ENCODE peak calls at places on chromosomes 12 and 14, in four cellular contexts. P is dorsolateral prefrontal cortex, K is mammary epithelial cell, N is tibial nerve. W is an unnamed sample.

GRCh38 chr14:55241673-55242072 is 29.5 kb upstream of the FBXO34 start:
- DNase-seq in P (no peak), N (no peak), K (no peak), W (no peak)

GRCh38 chr12:102518871-102519270 is 38.5 kb upstream of the IGF1 start:
- DNase-seq in P (no peak), N (no peak), K (no peak), W (no peak)

GRCh38 chr12:47527816-47528215 is 178.0 kb downstream of the RPAP3 start:
- DNase-seq in K (no peak), P (no peak), N (no peak), W (no peak)

GRCh38 chr14:101808020-101808641 is 46.6 kb downstream of the PPP2R5C start:
- DNase-seq in K (no peak), P (no peak), N (no peak), W (no peak)

GRCh38 chr14:100717371-100717770 is 9.3 kb upstream of the DLK1 start:
- DNase-seq in P (no peak), K (no peak), N (no peak), W (no peak)

GRCh38 chr14:81302613-81303012 is 81.9 kb upstream of the GTF2A1 start:
- DNase-seq in K (no peak), N (no peak), P (no peak), W (no peak)

GRCh38 chr12:62328296-62328921 is 68.2 kb downstream of the USP15 start:
- DNase-seq in P (no peak), N (no peak), K (no peak), W (no peak)

GRCh38 chr14:99574099-99574880 is 29.7 kb downstream of the CCDC85C start:
- DNase-seq in K (no peak), N (no peak), P (no peak), W (peak; percentile 95)

GRCh38 chr14:91063119-91063518 is 2.7 kb upstream of the RPS6KA5 start:
- DNase-seq in N (no peak), K (peak; percentile 19), P (no peak), W (no peak)

GRCh38 chr12:26701604-26702215 is 131.3 kb downstream of the ITPR2 start:
- DNase-seq in P (no peak), N (peak; percentile 30), K (peak; percentile 31), W (no peak)

GRCh38 chr12:57226588-57227314 is 2.8 kb upstream of the SHMT2 start:
- DNase-seq in K (no peak), N (no peak), P (no peak), W (no peak)

GRCh38 chr12:47017041-47017713 is 62.2 kb upstream of the PCED1B start:
- DNase-seq in P (no peak), N (no peak), K (no peak), W (peak; percentile 81)

GRCh38 chr14:29930283-29930682 is 2.6 kb upstream of the PRKD1 start:
- DNase-seq in P (no peak), K (no peak), N (no peak), W (peak; percentile 36)

GRCh38 chr14:70563869-70564268 is 29.1 kb upstream of the ADAM20 start:
- DNase-seq in K (no peak), N (no peak), P (no peak), W (no peak)

GRCh38 chr14:106459971-106460730 is 933.8 kb downstream of the TMEM121 start:
- DNase-seq in P (no peak), N (no peak), K (no peak), W (no peak)

GRCh38 chr12:8603858-8604257 is 8.8 kb downstream of the AICDA start:
- DNase-seq in N (no peak), P (no peak), K (no peak), W (no peak)

GRCh38 chr14:99250636-99251208 is 21.3 kb downstream of the BCL11B start:
- DNase-seq in K (no peak), P (no peak), N (no peak), W (no peak)

GRCh38 chr12:10369557-10370150 is 20.2 kb downstream of the KLRK1 start:
- DNase-seq in K (no peak), N (no peak), P (no peak), W (no peak)
- H3K27ac ChIP-seq in K (no peak overlapping the region), N (peak overlapping the region; percentile 97), P (no peak overlapping the region), W (no peak overlapping the region)

GRCh38 chr12:104707179-104707578 is 250.4 kb downstream of the CHST11 start:
- DNase-seq in N (no peak), P (no peak), K (no peak), W (no peak)
- H3K27ac ChIP-seq in N (no peak overlapping the region), P (no peak overlapping the region), K (no peak overlapping the region), W (no peak overlapping the region)

DNA sequence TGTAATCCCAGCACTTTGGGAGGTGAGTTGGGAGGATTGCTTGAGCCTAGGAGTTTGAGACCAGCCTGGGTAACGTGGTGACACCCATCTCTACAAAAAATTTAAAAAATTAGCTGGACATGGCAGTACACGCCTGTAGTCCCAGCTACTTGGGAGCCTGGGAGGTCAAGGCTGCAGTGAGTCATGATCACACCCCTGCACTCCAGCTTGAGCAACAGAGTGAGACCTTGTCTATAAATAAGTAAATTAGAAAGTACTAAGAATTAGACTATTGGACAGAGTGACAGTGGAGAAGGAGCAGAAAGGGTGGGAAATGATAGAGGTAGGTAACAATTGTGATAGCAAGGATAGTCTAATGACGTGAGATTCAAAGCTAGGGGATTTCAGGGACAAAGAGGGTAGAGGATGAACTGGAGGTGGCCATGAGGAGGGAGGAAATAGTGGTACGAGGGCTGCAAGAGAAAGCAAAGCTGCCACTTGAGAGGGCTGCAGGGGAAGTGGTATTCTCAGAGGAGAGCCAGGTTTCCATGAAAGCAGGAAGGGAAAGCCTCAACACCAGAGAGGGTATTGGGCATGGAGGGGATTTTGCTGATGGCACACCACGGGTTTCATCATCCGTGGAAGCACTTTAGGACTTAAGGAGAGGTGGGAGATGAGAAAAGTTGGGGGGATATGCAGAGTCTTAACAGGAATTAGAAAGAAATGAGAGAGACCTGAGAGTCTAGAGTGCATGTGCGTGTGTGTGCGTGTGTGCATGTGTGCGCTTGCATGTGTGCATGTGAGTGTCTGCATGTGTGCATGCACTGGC is 85.6 kb downstream of the SYNE2 start:
- DNase-seq in K (peak; percentile 63), N (no peak), P (no peak), W (no peak)
- H3K27ac ChIP-seq in K (no peak overlapping the region), N (no peak overlapping the region), P (no peak overlapping the region), W (no peak overlapping the region)

GRCh38 chr12:124737772-124738635 is 125.7 kb downstream of the SCARB1 start:
- DNase-seq in N (no peak), K (no peak), P (no peak), W (no peak)
- H3K27ac ChIP-seq in N (no peak overlapping the region), K (no peak overlapping the region), P (no peak overlapping the region), W (peak overlapping the region; percentile 81)

DNA sequence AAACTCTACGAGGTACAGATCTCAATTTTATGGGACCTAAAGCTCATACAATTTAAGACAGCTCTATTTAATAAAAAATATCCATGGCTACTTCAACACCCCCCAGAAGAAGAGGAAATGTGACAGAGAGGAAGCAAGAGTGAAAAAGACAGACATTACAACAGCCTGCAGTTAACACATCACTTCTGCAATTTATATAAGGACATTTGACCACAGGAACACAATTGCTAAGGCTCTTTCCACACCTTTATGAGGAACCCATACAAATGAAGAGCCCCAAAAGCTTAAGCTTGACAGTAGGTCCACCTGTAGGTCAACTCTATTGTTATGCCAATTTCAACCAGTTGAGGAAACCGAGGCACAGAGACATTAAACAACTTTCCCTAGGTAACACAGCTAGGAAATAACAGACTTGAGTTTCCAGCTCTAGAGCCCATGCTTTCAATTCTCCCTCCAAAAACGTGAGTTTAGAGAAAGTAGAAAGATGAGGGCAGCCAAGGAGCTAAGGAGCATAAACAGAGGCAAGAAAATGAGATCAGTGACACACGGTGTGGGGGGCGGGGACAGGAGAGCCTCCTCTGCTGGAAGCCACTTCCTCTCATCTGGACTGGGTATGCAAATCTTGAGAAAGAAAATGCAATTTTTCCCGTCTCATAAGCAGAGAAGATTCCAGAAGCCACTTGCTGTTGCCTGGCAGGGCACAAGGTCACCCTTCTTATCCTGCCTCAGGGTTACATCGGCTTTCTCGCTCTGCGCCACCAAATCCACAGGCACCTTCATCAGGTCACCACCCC is 5.8 kb downstream of the OR10P1 start:
- DNase-seq in N (no peak), K (no peak), P (no peak), W (no peak)
- H3K27ac ChIP-seq in N (peak overlapping the region; percentile 60), K (no peak overlapping the region), P (no peak overlapping the region), W (no peak overlapping the region)

DNA sequence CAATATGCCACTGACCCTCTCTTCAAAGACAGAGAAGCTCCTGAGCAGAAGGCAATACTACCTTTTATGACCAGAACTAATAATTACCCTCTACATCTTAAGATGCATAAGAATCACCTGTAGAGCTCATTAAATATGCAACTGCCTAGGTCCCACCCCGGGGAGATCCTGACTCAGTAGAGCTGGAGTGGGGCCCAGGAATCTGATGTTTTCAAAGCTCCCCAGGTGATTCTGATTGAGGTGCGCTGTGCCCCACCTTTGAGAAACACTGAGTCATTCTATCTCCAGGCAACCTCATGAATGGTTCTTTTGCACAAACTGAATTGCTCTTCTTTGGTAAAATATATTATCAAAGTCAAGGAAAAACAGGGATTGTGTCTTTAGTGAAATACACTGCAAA is 149.3 kb upstream of the BMP4 start:
- DNase-seq in K (peak; percentile 95), P (no peak), N (no peak), W (no peak)
- H3K27ac ChIP-seq in K (peak overlapping the region; percentile 99), P (no peak overlapping the region), N (peak overlapping the region; percentile 67), W (no peak overlapping the region)

DNA sequence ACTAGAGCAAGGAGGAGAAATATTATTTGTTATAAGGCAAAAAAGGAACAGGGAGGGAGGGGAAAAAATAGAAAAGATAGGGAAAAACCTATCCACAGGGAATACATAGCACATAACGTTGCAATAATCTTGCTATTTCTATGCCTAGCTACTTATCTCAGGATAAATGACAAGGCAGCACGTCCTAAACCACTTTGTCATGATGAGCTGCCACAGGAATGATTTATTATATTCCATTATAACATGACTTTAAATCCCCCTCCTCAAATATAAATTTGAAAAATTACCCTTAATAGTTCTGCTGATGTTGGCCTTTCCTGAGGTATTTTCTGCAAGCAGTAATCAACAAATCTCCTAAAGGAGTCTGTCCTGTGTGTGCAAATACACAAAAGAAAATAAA is 76.7 kb downstream of the PEBP1 start:
- DNase-seq in N (no peak), K (no peak), P (no peak), W (no peak)
- H3K27ac ChIP-seq in N (no peak overlapping the region), K (no peak overlapping the region), P (no peak overlapping the region), W (no peak overlapping the region)

GRCh38 chr14:104696671-104697316 is 7.4 kb downstream of the INF2 start:
- DNase-seq in K (no peak), N (no peak), P (no peak), W (no peak)

GRCh38 chr14:104699426-104699748 is 10.0 kb downstream of the INF2 start:
- DNase-seq in P (no peak), K (no peak), N (no peak), W (no peak)

GRCh38 chr14:104697317-104697703 is 7.9 kb downstream of the INF2 start:
- DNase-seq in K (no peak), N (no peak), P (no peak), W (no peak)

GRCh38 chr14:104698688-104699425 is 9.4 kb downstream of the INF2 start:
- DNase-seq in N (no peak), K (no peak), P (no peak), W (no peak)

GRCh38 chr14:104697892-104698583 is 8.6 kb downstream of the INF2 start:
- DNase-seq in K (no peak), N (no peak), P (peak; percentile 78), W (no peak)
- H3K27ac ChIP-seq in K (no peak overlapping the region), N (peak overlapping the region; percentile 99), P (peak overlapping the region; percentile 88), W (no peak overlapping the region)

GRCh38 chr14:52021971-52022600 is 32.7 kb downstream of the RTRAF start:
- DNase-seq in K (peak; percentile 31), N (no peak), P (no peak), W (no peak)
- H3K27ac ChIP-seq in K (no peak overlapping the region), N (no peak overlapping the region), P (no peak overlapping the region), W (peak overlapping the region; percentile 24)

GRCh38 chr12:118219772-118220171 is 83.8 kb downstream of the PEBP1 start:
- DNase-seq in P (no peak), K (no peak), N (no peak), W (no peak)
- H3K27ac ChIP-seq in P (no peak overlapping the region), K (no peak overlapping the region), N (no peak overlapping the region), W (no peak overlapping the region)

W was measured in SJSA1.